ENCODE peak calls at places on chromosomes 11 and 22, in seven cellular contexts. M is KBM-7; N is epithelial cell of esophagus; D is HEK293T; V is aorta; H is stimulated activated CD4-positive, alpha-beta T cell treated with anti-CD3 and anti-CD28 coated beads, Interleukin-2, amount 100 ng/mL, for 24 hours; C is tibial artery. Z is an unnamed sample.

GRCh38 chr22:39593061-39593930 is 22.7 kb downstream of the CACNA1I start:
- DNase-seq in V (no peak), D (no peak), M (no peak), N (no peak), H (no peak), C (no peak), Z (no peak)

GRCh38 chr11:8784936-8785335 is 102.3 kb downstream of the RPL27A start:
- DNase-seq in C (no peak), V (no peak), M (no peak), D (no peak), H (no peak), N (no peak), Z (no peak)

GRCh38 chr11:1238767-1239595 is 16.1 kb downstream of the MUC5B start:
- DNase-seq in C (no peak), N (peak), V (no peak), M (no peak), D (peak), H (no peak), Z (no peak)

GRCh38 chr11:7524831-7525230 is 11.0 kb downstream of the PPFIBP2 start:
- DNase-seq in H (no peak), V (no peak), N (peak), M (peak), D (no peak), C (no peak), Z (no peak)

GRCh38 chr22:48630444-48630777 is 1197.3 kb downstream of the BRD1 start:
- DNase-seq in N (no peak), M (no peak), C (no peak), D (no peak), H (no peak), V (no peak), Z (no peak)

GRCh38 chr11:103877221-103877620 is 159.2 kb upstream of the DDI1 start:
- DNase-seq in D (no peak), N (no peak), M (no peak), H (no peak), V (no peak), C (no peak), Z (peak)

GRCh38 chr11:1226981-1227550 is 4.2 kb downstream of the MUC5B start:
- DNase-seq in N (no peak), C (no peak), M (no peak), D (peak), H (no peak), V (peak), Z (no peak)

GRCh38 chr11:92854952-92855351 is 114.5 kb upstream of the MTNR1B start:
- DNase-seq in D (no peak), V (no peak), N (no peak), C (no peak), H (no peak), M (no peak), Z (no peak)

GRCh38 chr11:77558380-77558779 is 31.4 kb upstream of the AQP11 start:
- DNase-seq in M (no peak), H (no peak), C (no peak), D (no peak), N (no peak), V (no peak), Z (no peak)

GRCh38 chr11:48006301-48006992 is 26.1 kb downstream of the PTPRJ start:
- DNase-seq in N (peak), D (no peak), H (peak), M (no peak), V (no peak), C (no peak), Z (peak)

GRCh38 chr22:46636221-46637002 is 16.2 kb downstream of the GRAMD4 start:
- DNase-seq in V (no peak), H (no peak), D (no peak), N (no peak), C (no peak), M (no peak), Z (no peak)

GRCh38 chr11:6321356-6321755 is 1.1 kb upstream of the CAVIN3 start:
- DNase-seq in C (peak), D (no peak), M (no peak), N (no peak), H (no peak), V (peak), Z (no peak)

GRCh38 chr11:77074626-77075221 is 8.0 kb downstream of the CAPN5 start:
- DNase-seq in V (no peak), N (no peak), C (no peak), M (no peak), H (no peak), D (no peak), Z (no peak)

GRCh38 chr11:12684821-12685220 is 10.6 kb downstream of the TEAD1 start:
- DNase-seq in N (no peak), C (no peak), D (no peak), H (no peak), M (no peak), V (no peak), Z (no peak)

GRCh38 chr11:63698976-63699733 is 17.9 kb downstream of the RTN3 start:
- DNase-seq in D (no peak), H (no peak), M (no peak), C (no peak), N (no peak), V (no peak), Z (no peak)

GRCh38 chr11:58629857-58630256 is 7.4 kb downstream of the CNTF start:
- DNase-seq in H (no peak), M (peak), N (peak), D (peak), V (no peak), C (no peak), Z (peak)

GRCh38 chr11:834371-835316 is 1.9 kb downstream of the CD151 start:
- DNase-seq in D (no peak), H (no peak), M (no peak), V (peak), C (no peak), N (peak), Z (peak)